ENCODE peak calls at places on chromosomes 7 and 10, in nine cellular contexts. One of them, this sample, is unnamed.

GRCh38 chr7:64307254-64308018 is 6.3 kb upstream of the ZNF736 start:
- DNase-seq in activated CD8-positive, alpha-beta T cell treated with anti-CD3 and anti-CD28 coated beads for 36 hours: peak
- DNase-seq in Peyer's patch: peak
- DNase-seq in dorsolateral prefrontal cortex: peak
- DNase-seq in glutamatergic neuron: peak
- DNase-seq in fibroblast of mammary gland: peak
- DNase-seq in neural progenitor cell: no peak
- DNase-seq in AG04449: no peak
- DNase-seq in CD8-positive, alpha-beta T cell: peak
- DNase-seq in this sample: no peak

GRCh38 chr7:19560111-19560883 is 148.5 kb downstream of the POLR1F start:
- DNase-seq in glutamatergic neuron: no peak
- DNase-seq in CD8-positive, alpha-beta T cell: no peak
- DNase-seq in fibroblast of mammary gland: peak
- DNase-seq in AG04449: no peak
- DNase-seq in dorsolateral prefrontal cortex: no peak
- DNase-seq in activated CD8-positive, alpha-beta T cell treated with anti-CD3 and anti-CD28 coated beads for 36 hours: no peak
- DNase-seq in Peyer's patch: no peak
- DNase-seq in neural progenitor cell: no peak
- DNase-seq in this sample: no peak

GRCh38 chr10:53579773-53580172 is 807.2 kb upstream of the MBL2 start:
- DNase-seq in fibroblast of mammary gland: no peak
- DNase-seq in CD8-positive, alpha-beta T cell: no peak
- DNase-seq in Peyer's patch: no peak
- DNase-seq in AG04449: no peak
- DNase-seq in neural progenitor cell: no peak
- DNase-seq in dorsolateral prefrontal cortex: no peak
- DNase-seq in activated CD8-positive, alpha-beta T cell treated with anti-CD3 and anti-CD28 coated beads for 36 hours: no peak
- DNase-seq in glutamatergic neuron: no peak
- DNase-seq in this sample: no peak

GRCh38 chr7:44971188-44971907 is 7.5 kb downstream of the MYO1G start:
- DNase-seq in dorsolateral prefrontal cortex: no peak
- DNase-seq in glutamatergic neuron: no peak
- DNase-seq in fibroblast of mammary gland: no peak
- DNase-seq in CD8-positive, alpha-beta T cell: no peak
- DNase-seq in neural progenitor cell: no peak
- DNase-seq in AG04449: no peak
- DNase-seq in activated CD8-positive, alpha-beta T cell treated with anti-CD3 and anti-CD28 coated beads for 36 hours: peak
- DNase-seq in Peyer's patch: peak
- DNase-seq in this sample: no peak

GRCh38 chr7:46015107-46015868 is 94.2 kb upstream of the IGFBP3 start:
- DNase-seq in fibroblast of mammary gland: no peak
- DNase-seq in dorsolateral prefrontal cortex: no peak
- DNase-seq in AG04449: no peak
- DNase-seq in CD8-positive, alpha-beta T cell: no peak
- DNase-seq in Peyer's patch: peak
- DNase-seq in neural progenitor cell: peak
- DNase-seq in activated CD8-positive, alpha-beta T cell treated with anti-CD3 and anti-CD28 coated beads for 36 hours: no peak
- DNase-seq in glutamatergic neuron: peak
- DNase-seq in this sample: peak

GRCh38 chr10:48194830-48195229 is 79.7 kb downstream of the FRMPD2 start:
- DNase-seq in activated CD8-positive, alpha-beta T cell treated with anti-CD3 and anti-CD28 coated beads for 36 hours: no peak
- DNase-seq in Peyer's patch: peak
- DNase-seq in glutamatergic neuron: no peak
- DNase-seq in neural progenitor cell: no peak
- DNase-seq in dorsolateral prefrontal cortex: no peak
- DNase-seq in CD8-positive, alpha-beta T cell: no peak
- DNase-seq in fibroblast of mammary gland: no peak
- DNase-seq in AG04449: no peak
- DNase-seq in this sample: no peak

GRCh38 chr7:102912742-102913141 is at the start of gene LRRC17:
- DNase-seq in activated CD8-positive, alpha-beta T cell treated with anti-CD3 and anti-CD28 coated beads for 36 hours: no peak
- DNase-seq in glutamatergic neuron: no peak
- DNase-seq in dorsolateral prefrontal cortex: no peak
- DNase-seq in neural progenitor cell: peak
- DNase-seq in fibroblast of mammary gland: peak
- DNase-seq in CD8-positive, alpha-beta T cell: no peak
- DNase-seq in AG04449: no peak
- DNase-seq in Peyer's patch: no peak
- DNase-seq in this sample: peak

GRCh38 chr10:123840714-123841113 is 50.9 kb downstream of the CPXM2 start:
- DNase-seq in glutamatergic neuron: no peak
- DNase-seq in CD8-positive, alpha-beta T cell: no peak
- DNase-seq in fibroblast of mammary gland: no peak
- DNase-seq in AG04449: no peak
- DNase-seq in dorsolateral prefrontal cortex: no peak
- DNase-seq in Peyer's patch: no peak
- DNase-seq in neural progenitor cell: no peak
- DNase-seq in activated CD8-positive, alpha-beta T cell treated with anti-CD3 and anti-CD28 coated beads for 36 hours: no peak
- DNase-seq in this sample: no peak

GRCh38 chr7:106178593-106179134 is 66.6 kb upstream of the SYPL1 start:
- DNase-seq in neural progenitor cell: no peak
- DNase-seq in Peyer's patch: no peak
- DNase-seq in activated CD8-positive, alpha-beta T cell treated with anti-CD3 and anti-CD28 coated beads for 36 hours: peak
- DNase-seq in AG04449: no peak
- DNase-seq in CD8-positive, alpha-beta T cell: no peak
- DNase-seq in fibroblast of mammary gland: peak
- DNase-seq in dorsolateral prefrontal cortex: no peak
- DNase-seq in glutamatergic neuron: no peak
- DNase-seq in this sample: no peak

GRCh38 chr7:143505845-143506244 is 28.2 kb downstream of the TAS2R41 start:
- DNase-seq in AG04449: no peak
- DNase-seq in glutamatergic neuron: no peak
- DNase-seq in CD8-positive, alpha-beta T cell: no peak
- DNase-seq in fibroblast of mammary gland: no peak
- DNase-seq in activated CD8-positive, alpha-beta T cell treated with anti-CD3 and anti-CD28 coated beads for 36 hours: peak
- DNase-seq in neural progenitor cell: no peak
- DNase-seq in dorsolateral prefrontal cortex: no peak
- DNase-seq in Peyer's patch: no peak
- DNase-seq in this sample: no peak

GRCh38 chr10:125262414-125262813 is 102.1 kb upstream of the CTBP2 start:
- DNase-seq in CD8-positive, alpha-beta T cell: no peak
- DNase-seq in Peyer's patch: no peak
- DNase-seq in glutamatergic neuron: no peak
- DNase-seq in AG04449: no peak
- DNase-seq in dorsolateral prefrontal cortex: no peak
- DNase-seq in activated CD8-positive, alpha-beta T cell treated with anti-CD3 and anti-CD28 coated beads for 36 hours: no peak
- DNase-seq in neural progenitor cell: no peak
- DNase-seq in fibroblast of mammary gland: no peak
- DNase-seq in this sample: no peak

GRCh38 chr7:120395526-120396019 is 122.6 kb downstream of the KCND2 start:
- DNase-seq in AG04449: no peak
- DNase-seq in activated CD8-positive, alpha-beta T cell treated with anti-CD3 and anti-CD28 coated beads for 36 hours: no peak
- DNase-seq in glutamatergic neuron: no peak
- DNase-seq in Peyer's patch: no peak
- DNase-seq in dorsolateral prefrontal cortex: no peak
- DNase-seq in CD8-positive, alpha-beta T cell: no peak
- DNase-seq in neural progenitor cell: no peak
- DNase-seq in fibroblast of mammary gland: no peak
- DNase-seq in this sample: no peak

GRCh38 chr7:130421685-130422084 is 19.1 kb downstream of the CEP41 start:
- DNase-seq in neural progenitor cell: peak
- DNase-seq in fibroblast of mammary gland: peak
- DNase-seq in AG04449: no peak
- DNase-seq in glutamatergic neuron: no peak
- DNase-seq in Peyer's patch: no peak
- DNase-seq in activated CD8-positive, alpha-beta T cell treated with anti-CD3 and anti-CD28 coated beads for 36 hours: peak
- DNase-seq in dorsolateral prefrontal cortex: peak
- DNase-seq in CD8-positive, alpha-beta T cell: no peak
- DNase-seq in this sample: no peak

GRCh38 chr7:18177129-18177814 is 149.6 kb upstream of the PRPS1L1 start:
- DNase-seq in dorsolateral prefrontal cortex: no peak
- DNase-seq in fibroblast of mammary gland: no peak
- DNase-seq in AG04449: no peak
- DNase-seq in neural progenitor cell: no peak
- DNase-seq in Peyer's patch: no peak
- DNase-seq in activated CD8-positive, alpha-beta T cell treated with anti-CD3 and anti-CD28 coated beads for 36 hours: no peak
- DNase-seq in CD8-positive, alpha-beta T cell: no peak
- DNase-seq in glutamatergic neuron: no peak
- DNase-seq in this sample: no peak

DNA sequence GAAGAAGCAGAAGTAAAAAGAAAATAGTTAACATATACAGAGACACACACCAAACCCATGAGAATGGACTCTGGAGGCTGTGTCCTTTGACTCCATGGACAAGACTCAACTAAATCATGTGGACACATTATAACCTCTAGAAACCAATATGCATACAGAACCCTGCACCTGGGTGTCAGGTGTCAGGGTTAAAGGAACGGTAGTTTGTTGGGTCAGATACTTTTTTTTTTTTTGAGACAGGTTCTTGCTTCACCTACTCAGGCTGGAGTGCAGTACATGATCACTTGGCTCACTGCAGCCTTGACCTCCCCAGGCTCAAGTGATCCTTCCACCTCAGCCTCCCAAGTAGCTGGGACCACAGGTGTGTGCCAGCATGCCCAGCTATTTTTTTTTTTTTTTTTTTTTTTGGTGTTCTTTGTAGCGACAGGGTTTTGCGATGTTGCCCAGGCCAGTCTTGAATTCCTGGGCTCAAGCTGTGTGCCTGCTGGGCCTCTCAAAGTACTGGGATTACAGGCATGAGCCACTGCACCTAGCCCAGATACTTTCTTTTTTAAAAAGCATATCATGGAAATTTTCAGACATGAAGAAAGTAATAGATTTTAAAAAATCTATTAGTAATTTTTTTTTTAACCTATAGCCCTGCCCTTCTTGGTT is 31.3 kb downstream of the GALNT11 start:
- DNase-seq in neural progenitor cell: no peak
- DNase-seq in CD8-positive, alpha-beta T cell: no peak
- DNase-seq in glutamatergic neuron: no peak
- DNase-seq in activated CD8-positive, alpha-beta T cell treated with anti-CD3 and anti-CD28 coated beads for 36 hours: no peak
- DNase-seq in fibroblast of mammary gland: no peak
- DNase-seq in Peyer's patch: no peak
- DNase-seq in dorsolateral prefrontal cortex: no peak
- DNase-seq in AG04449: no peak
- DNase-seq in this sample: no peak
- TF ChIP-seq CTCF in neural progenitor cell: no peak
- TF ChIP-seq CTCF in CD8-positive, alpha-beta T cell: no peak
- TF ChIP-seq CTCF in glutamatergic neuron: no peak
- TF ChIP-seq CTCF in activated CD8-positive, alpha-beta T cell treated with anti-CD3 and anti-CD28 coated beads for 36 hours: no peak
- TF ChIP-seq CTCF in fibroblast of mammary gland: no peak
- TF ChIP-seq CTCF in Peyer's patch: no peak
- TF ChIP-seq CTCF in dorsolateral prefrontal cortex: no peak
- TF ChIP-seq CTCF in AG04449: no peak
- TF ChIP-seq CTCF in this sample: no peak

GRCh38 chr10:61845950-61846268 is 55.6 kb upstream of the ARID5B start:
- DNase-seq in activated CD8-positive, alpha-beta T cell treated with anti-CD3 and anti-CD28 coated beads for 36 hours: no peak
- DNase-seq in glutamatergic neuron: no peak
- DNase-seq in CD8-positive, alpha-beta T cell: no peak
- DNase-seq in dorsolateral prefrontal cortex: no peak
- DNase-seq in neural progenitor cell: no peak
- DNase-seq in AG04449: no peak
- DNase-seq in fibroblast of mammary gland: no peak
- DNase-seq in Peyer's patch: no peak
- DNase-seq in this sample: no peak

GRCh38 chr10:61845196-61845949 is 56.1 kb upstream of the ARID5B start:
- DNase-seq in activated CD8-positive, alpha-beta T cell treated with anti-CD3 and anti-CD28 coated beads for 36 hours: no peak
- DNase-seq in dorsolateral prefrontal cortex: no peak
- DNase-seq in neural progenitor cell: no peak
- DNase-seq in Peyer's patch: peak
- DNase-seq in fibroblast of mammary gland: no peak
- DNase-seq in AG04449: no peak
- DNase-seq in glutamatergic neuron: no peak
- DNase-seq in CD8-positive, alpha-beta T cell: no peak
- DNase-seq in this sample: no peak

GRCh38 chr10:61847087-61847486 is 54.4 kb upstream of the ARID5B start:
- DNase-seq in dorsolateral prefrontal cortex: no peak
- DNase-seq in activated CD8-positive, alpha-beta T cell treated with anti-CD3 and anti-CD28 coated beads for 36 hours: no peak
- DNase-seq in fibroblast of mammary gland: no peak
- DNase-seq in AG04449: no peak
- DNase-seq in Peyer's patch: no peak
- DNase-seq in CD8-positive, alpha-beta T cell: no peak
- DNase-seq in neural progenitor cell: no peak
- DNase-seq in glutamatergic neuron: no peak
- DNase-seq in this sample: no peak

GRCh38 chr10:61847640-61848039 is 53.9 kb upstream of the ARID5B start:
- DNase-seq in CD8-positive, alpha-beta T cell: no peak
- DNase-seq in activated CD8-positive, alpha-beta T cell treated with anti-CD3 and anti-CD28 coated beads for 36 hours: no peak
- DNase-seq in fibroblast of mammary gland: peak
- DNase-seq in AG04449: no peak
- DNase-seq in Peyer's patch: no peak
- DNase-seq in dorsolateral prefrontal cortex: no peak
- DNase-seq in neural progenitor cell: no peak
- DNase-seq in glutamatergic neuron: no peak
- DNase-seq in this sample: no peak

DNA sequence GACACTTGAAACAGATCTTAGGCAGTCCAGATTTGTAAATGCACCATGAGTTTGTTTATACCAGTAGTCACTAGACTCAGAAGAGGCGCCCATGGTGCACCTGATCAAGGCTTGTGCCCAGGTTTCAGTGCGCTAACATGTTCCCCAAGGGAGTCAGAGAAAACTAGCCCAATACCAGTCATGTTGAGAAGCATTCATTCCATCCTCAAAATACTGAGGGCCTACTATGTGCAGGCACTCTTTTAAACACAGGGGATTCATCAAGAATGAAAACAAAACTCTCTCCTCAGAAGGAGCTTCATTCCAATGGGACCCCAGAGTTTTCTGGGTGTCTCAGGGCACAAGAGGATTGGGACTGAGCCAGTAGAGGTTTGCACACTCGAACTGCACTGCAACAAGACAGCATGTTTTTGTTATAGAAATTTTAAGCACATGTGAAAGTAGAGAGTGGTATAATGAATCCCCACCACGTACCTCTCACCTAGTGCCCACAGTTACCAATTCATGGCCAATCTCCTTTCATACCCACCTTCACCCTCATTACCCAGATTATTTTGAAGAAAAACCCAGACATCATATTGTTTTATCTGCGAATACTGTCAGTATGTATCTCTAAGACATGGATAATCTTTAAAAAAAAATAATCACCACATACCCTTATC is 55.0 kb upstream of the ARID5B start:
- DNase-seq in fibroblast of mammary gland: no peak
- DNase-seq in CD8-positive, alpha-beta T cell: no peak
- DNase-seq in dorsolateral prefrontal cortex: no peak
- DNase-seq in activated CD8-positive, alpha-beta T cell treated with anti-CD3 and anti-CD28 coated beads for 36 hours: no peak
- DNase-seq in AG04449: no peak
- DNase-seq in neural progenitor cell: no peak
- DNase-seq in glutamatergic neuron: no peak
- DNase-seq in Peyer's patch: no peak
- DNase-seq in this sample: no peak
- TF ChIP-seq CTCF in fibroblast of mammary gland: no peak
- TF ChIP-seq CTCF in CD8-positive, alpha-beta T cell: no peak
- TF ChIP-seq CTCF in dorsolateral prefrontal cortex: no peak
- TF ChIP-seq CTCF in activated CD8-positive, alpha-beta T cell treated with anti-CD3 and anti-CD28 coated beads for 36 hours: no peak
- TF ChIP-seq CTCF in AG04449: no peak
- TF ChIP-seq CTCF in neural progenitor cell: no peak
- TF ChIP-seq CTCF in glutamatergic neuron: no peak
- TF ChIP-seq CTCF in Peyer's patch: no peak
- TF ChIP-seq CTCF in this sample: no peak

GRCh38 chr7:155066417-155066950 is 3.6 kb upstream of the HTR5A start:
- DNase-seq in dorsolateral prefrontal cortex: no peak
- DNase-seq in glutamatergic neuron: no peak
- DNase-seq in fibroblast of mammary gland: peak
- DNase-seq in neural progenitor cell: no peak
- DNase-seq in CD8-positive, alpha-beta T cell: no peak
- DNase-seq in activated CD8-positive, alpha-beta T cell treated with anti-CD3 and anti-CD28 coated beads for 36 hours: no peak
- DNase-seq in AG04449: peak
- DNase-seq in Peyer's patch: no peak
- DNase-seq in this sample: no peak
- TF ChIP-seq CTCF in dorsolateral prefrontal cortex: no peak
- TF ChIP-seq CTCF in glutamatergic neuron: no peak
- TF ChIP-seq CTCF in fibroblast of mammary gland: no peak
- TF ChIP-seq CTCF in neural progenitor cell: no peak
- TF ChIP-seq CTCF in CD8-positive, alpha-beta T cell: no peak
- TF ChIP-seq CTCF in activated CD8-positive, alpha-beta T cell treated with anti-CD3 and anti-CD28 coated beads for 36 hours: no peak
- TF ChIP-seq CTCF in AG04449: no peak
- TF ChIP-seq CTCF in Peyer's patch: no peak
- TF ChIP-seq CTCF in this sample: no peak

GRCh38 chr10:43274011-43274410 is 7.1 kb upstream of the RASGEF1A start:
- DNase-seq in AG04449: no peak
- DNase-seq in dorsolateral prefrontal cortex: no peak
- DNase-seq in Peyer's patch: peak
- DNase-seq in fibroblast of mammary gland: no peak
- DNase-seq in CD8-positive, alpha-beta T cell: no peak
- DNase-seq in glutamatergic neuron: no peak
- DNase-seq in neural progenitor cell: peak
- DNase-seq in activated CD8-positive, alpha-beta T cell treated with anti-CD3 and anti-CD28 coated beads for 36 hours: no peak
- DNase-seq in this sample: no peak
- TF ChIP-seq CTCF in AG04449: no peak
- TF ChIP-seq CTCF in dorsolateral prefrontal cortex: no peak
- TF ChIP-seq CTCF in Peyer's patch: no peak
- TF ChIP-seq CTCF in fibroblast of mammary gland: no peak
- TF ChIP-seq CTCF in CD8-positive, alpha-beta T cell: no peak
- TF ChIP-seq CTCF in glutamatergic neuron: no peak
- TF ChIP-seq CTCF in neural progenitor cell: no peak
- TF ChIP-seq CTCF in activated CD8-positive, alpha-beta T cell treated with anti-CD3 and anti-CD28 coated beads for 36 hours: no peak
- TF ChIP-seq CTCF in this sample: no peak